ENCODE peak calls at places on chromosomes 1 and 21, in nine cellular contexts. X, J, A, Z, W, S, M, B and V are unnamed samples.

GRCh38 chr21:33780631-33781030 is 135.0 kb downstream of the ATP5PO start:
- DNase-seq in X (no peak), J (no peak), A (no peak), Z (no peak), W (no peak), S (no peak), M (no peak), B (no peak), V (no peak)

GRCh38 chr1:101136739-101137138 is 100.1 kb upstream of the S1PR1 start:
- DNase-seq in X (no peak), J (no peak), A (no peak), Z (no peak), W (peak), S (no peak), M (no peak), B (peak), V (no peak)

GRCh38 chr21:38227401-38227800 is 29.4 kb upstream of the KCNJ15 start:
- DNase-seq in X (no peak), J (peak), A (no peak), Z (no peak), W (no peak), S (no peak), M (no peak), B (no peak), V (no peak)

GRCh38 chr1:182288749-182289604 is 102.6 kb downstream of the GLUL start:
- DNase-seq in X (no peak), J (no peak), A (no peak), Z (no peak), W (no peak), S (no peak), M (no peak), B (no peak), V (no peak)

GRCh38 chr1:19068639-19069276 is 112.3 kb upstream of the IFFO2 start:
- DNase-seq in X (no peak), J (no peak), A (no peak), Z (no peak), W (no peak), S (no peak), M (no peak), B (no peak), V (no peak)

GRCh38 chr1:37437058-37437457 is 37.3 kb upstream of the ZC3H12A start:
- DNase-seq in X (no peak), J (no peak), A (no peak), Z (no peak), W (no peak), S (no peak), M (no peak), B (no peak), V (no peak)

GRCh38 chr1:202807367-202807925 is 775 bp downstream of the KDM5B start:
- DNase-seq in X (peak), J (peak), A (no peak), Z (no peak), W (peak), S (peak), M (no peak), B (no peak), V (peak)

GRCh38 chr1:89274431-89274857 is 1.8 kb upstream of the GBP5 start:
- DNase-seq in X (no peak), J (peak), A (no peak), Z (no peak), W (no peak), S (no peak), M (no peak), B (no peak), V (no peak)

GRCh38 chr1:12595839-12596821 is 21.9 kb downstream of the DHRS3 start:
- DNase-seq in X (peak), J (peak), A (peak), Z (peak), W (peak), S (no peak), M (no peak), B (no peak), V (no peak)

GRCh38 chr1:85275701-85276289 is 637 bp downstream of the BCL10 start:
- DNase-seq in X (peak), J (no peak), A (peak), Z (no peak), W (peak), S (no peak), M (peak), B (no peak), V (no peak)

GRCh38 chr1:182061597-182061996 is at the start of gene ZNF648:
- DNase-seq in X (no peak), J (no peak), A (no peak), Z (no peak), W (peak), S (no peak), M (no peak), B (no peak), V (no peak)

GRCh38 chr1:232978091-232978634 is 27.8 kb downstream of the NTPCR start:
- DNase-seq in X (no peak), J (no peak), A (peak), Z (peak), W (no peak), S (no peak), M (no peak), B (no peak), V (no peak)

GRCh38 chr1:8516793-8517556 is 199.1 kb downstream of the SLC45A1 start:
- DNase-seq in X (no peak), J (no peak), A (no peak), Z (no peak), W (no peak), S (no peak), M (no peak), B (no peak), V (no peak)

GRCh38 chr1:111563619-111564018 is 56.0 kb upstream of the RAP1A start:
- DNase-seq in X (no peak), J (no peak), A (peak), Z (no peak), W (no peak), S (no peak), M (peak), B (no peak), V (no peak)

GRCh38 chr1:240833057-240833456 is 221.1 kb upstream of the GREM2 start:
- DNase-seq in X (no peak), J (no peak), A (no peak), Z (no peak), W (no peak), S (no peak), M (no peak), B (no peak), V (no peak)
- TF ChIP-seq POLR2AphosphoS5 in X (no peak), J (no peak), A (no peak), Z (no peak), W (no peak), S (no peak), M (no peak), B (no peak), V (no peak)

DNA sequence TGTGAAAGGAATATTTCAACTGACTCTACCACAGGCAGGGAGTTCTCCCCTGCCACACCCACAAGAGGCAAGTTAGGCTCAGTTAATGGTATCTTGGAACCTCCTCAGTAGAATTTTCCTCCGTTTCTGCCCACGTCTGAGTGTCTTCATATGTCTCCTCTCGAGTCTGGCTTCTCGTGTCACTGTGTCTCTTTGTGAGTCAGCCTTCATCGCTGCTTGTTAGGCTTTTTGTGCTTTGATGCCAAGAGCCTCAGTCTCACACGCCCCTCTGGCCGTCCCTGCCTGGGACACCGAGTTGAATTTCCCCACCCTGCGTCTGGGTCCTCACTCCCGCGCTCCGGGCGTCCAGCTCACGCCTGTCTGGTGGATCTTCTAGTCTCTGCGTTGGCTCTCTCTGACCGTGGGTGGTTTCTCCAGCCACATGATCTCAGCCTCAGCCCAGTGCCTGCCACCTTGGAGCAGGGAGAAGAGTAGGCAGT is 125.7 kb upstream of the GADD45A start:
- DNase-seq in X (no peak), J (no peak), A (no peak), Z (peak), W (peak), S (no peak), M (no peak), B (no peak), V (no peak)
- TF ChIP-seq POLR2AphosphoS5 in X (no peak), J (no peak), A (peak), Z (no peak), W (no peak), S (no peak), M (no peak), B (no peak), V (no peak)

DNA sequence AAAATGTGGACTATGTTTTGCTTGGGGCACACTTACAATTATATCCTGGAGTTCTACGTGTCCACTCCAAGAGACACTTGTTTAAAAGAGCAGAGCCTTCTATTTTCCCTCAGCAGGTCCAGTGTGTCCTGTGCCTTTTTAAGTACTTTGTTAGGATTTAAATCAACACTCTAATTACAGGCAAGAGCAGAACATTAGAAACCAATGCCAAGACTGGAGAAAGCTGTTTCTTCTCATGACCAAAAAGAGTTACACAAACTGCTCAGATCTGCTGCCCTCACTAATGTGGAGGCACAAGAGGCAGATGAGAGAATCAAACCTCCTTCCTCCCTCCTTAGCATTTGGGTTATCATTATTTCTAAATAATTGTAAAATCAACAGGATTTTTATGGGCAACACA is 452.9 kb downstream of the LMO4 start:
- DNase-seq in X (no peak), J (no peak), A (no peak), Z (no peak), W (no peak), S (no peak), M (no peak), B (no peak), V (no peak)
- TF ChIP-seq POLR2AphosphoS5 in X (peak), J (peak), A (peak), Z (no peak), W (no peak), S (no peak), M (no peak), B (no peak), V (no peak)

DNA sequence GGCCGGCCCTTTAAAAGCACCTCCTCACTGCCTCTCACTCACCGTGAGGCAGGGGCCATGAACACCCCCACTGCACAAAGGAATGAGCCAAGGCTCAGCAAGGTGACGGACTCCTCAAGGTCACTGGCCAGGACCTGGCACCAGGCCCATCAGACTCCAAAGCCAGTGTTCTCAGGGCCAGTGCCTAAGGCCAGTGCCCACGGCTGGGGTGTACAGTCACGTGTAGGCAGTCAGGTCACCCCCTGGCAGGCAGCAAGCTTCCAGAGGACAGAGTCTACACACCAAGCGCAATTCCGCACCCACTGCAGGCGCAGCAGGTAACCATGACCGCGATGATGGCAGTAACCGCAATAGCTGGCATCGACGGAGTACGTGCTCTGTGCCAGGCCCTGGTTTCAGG is 27.2 kb downstream of the RAP1GAP start:
- DNase-seq in X (no peak), J (no peak), A (no peak), Z (no peak), W (no peak), S (no peak), M (no peak), B (no peak), V (no peak)
- TF ChIP-seq POLR2AphosphoS5 in X (no peak), J (no peak), A (no peak), Z (no peak), W (no peak), S (no peak), M (no peak), B (no peak), V (no peak)

DNA sequence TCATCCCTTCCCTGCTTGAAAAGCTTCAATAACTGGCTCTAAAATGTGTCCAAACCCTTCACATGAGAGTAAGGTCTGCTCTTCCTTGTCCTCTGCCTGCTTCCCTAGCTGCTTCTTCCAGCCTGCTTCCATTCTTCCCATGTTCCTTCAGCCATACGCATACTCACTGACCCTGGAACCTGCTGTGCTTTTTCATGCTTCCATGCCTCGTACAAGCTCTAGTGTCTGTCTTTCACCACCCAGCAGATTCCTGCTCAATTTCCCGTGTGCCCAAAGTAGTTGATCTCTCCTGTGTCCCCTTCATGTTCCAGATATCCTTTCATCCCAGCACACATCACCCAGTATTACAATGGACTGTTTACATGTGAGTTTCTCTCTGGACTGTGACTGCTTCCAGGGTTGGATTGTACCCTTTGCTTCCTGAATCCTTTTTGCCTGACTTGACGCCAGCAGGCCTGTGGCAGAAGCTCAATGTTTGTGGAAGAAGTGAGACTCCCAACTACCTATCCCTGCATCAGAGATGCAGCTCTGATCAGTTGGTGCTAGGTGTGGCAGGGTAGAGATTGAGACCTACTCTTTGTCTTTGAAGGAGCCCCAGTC is 35.9 kb upstream of the RNF19B start:
- DNase-seq in X (no peak), J (no peak), A (no peak), Z (no peak), W (no peak), S (no peak), M (no peak), B (no peak), V (no peak)
- TF ChIP-seq POLR2AphosphoS5 in X (no peak), J (no peak), A (no peak), Z (no peak), W (no peak), S (no peak), M (no peak), B (no peak), V (no peak)